ENCODE peak calls at places on chromosomes 11 and 22, in six cellular contexts. U is T-helper 9 cell, E is uterus, V is lung microvascular endothelial cell, P is fibroblast of mammary gland, X is left ventricle myocardium inferior. C is an unnamed sample.

GRCh38 chr11:102757823-102758549 is 22.4 kb downstream of the MMP10 start:
- DNase-seq in E (no peak), U (no peak), P (peak), X (no peak), V (peak), C (no peak)

GRCh38 chr11:124669193-124669592 is 4.3 kb downstream of the SIAE start:
- DNase-seq in P (peak), X (no peak), U (peak), V (peak), E (peak), C (peak)

GRCh38 chr22:44661659-44662569 is 40.1 kb upstream of the PRR5 start:
- DNase-seq in P (no peak), X (no peak), U (no peak), E (no peak), V (no peak), C (no peak)

GRCh38 chr22:30826670-30827355 is 132.1 kb downstream of the OSBP2 start:
- DNase-seq in P (no peak), X (no peak), U (no peak), V (no peak), E (no peak), C (no peak)

GRCh38 chr22:35661377-35661937 is 13.2 kb downstream of the APOL6 start:
- DNase-seq in X (no peak), P (no peak), E (no peak), V (peak), U (no peak), C (no peak)

GRCh38 chr11:34240150-34240494 is 117.7 kb downstream of the ABTB2 start:
- DNase-seq in X (no peak), E (no peak), V (no peak), P (no peak), U (no peak), C (no peak)

GRCh38 chr11:128532016-128532570 is 55.3 kb downstream of the ETS1 start:
- DNase-seq in V (no peak), U (no peak), E (no peak), P (no peak), X (no peak), C (no peak)

GRCh38 chr11:12664410-12664809 is 9.8 kb upstream of the TEAD1 start:
- DNase-seq in P (no peak), V (no peak), X (no peak), U (no peak), E (no peak), C (no peak)

GRCh38 chr11:128831781-128832497 is 35.2 kb downstream of the KCNJ1 start:
- DNase-seq in E (no peak), P (no peak), V (no peak), U (no peak), X (no peak), C (no peak)

GRCh38 chr11:47768090-47768620 is 1.0 kb upstream of the FNBP4 start:
- DNase-seq in E (peak), V (peak), X (peak), P (peak), U (no peak), C (peak)

GRCh38 chr11:6234314-6235031 is at the start of gene FHIP1B:
- DNase-seq in X (peak), E (peak), U (peak), P (peak), V (peak), C (peak)

GRCh38 chr11:112004389-112004788 is 20.8 kb upstream of the DLAT start:
- DNase-seq in P (no peak), E (no peak), U (no peak), X (no peak), V (no peak), C (peak)